ENCODE peak calls at places on chromosome 2, in nine cellular contexts. H is hypothalamus, R is brain microvascular endothelial cell, U is NCI-H1694, M is AG09309, I is NCI-H1105 treated with DMSO at 0.1 percent for 48 hours, C is astrocyte of the cerebellum, E is ELR, S is LNCaP clone FGC. N is an unnamed sample.

GRCh38 chr2:167133614-167134013 is 245.3 kb downstream of the XIRP2 start:
- DNase-seq in H (no peak), R (no peak), U (no peak), M (no peak), I (no peak), C (no peak), E (no peak), S (no peak), N (no peak)

GRCh38 chr2:191069606-191070005 is 55.6 kb upstream of the STAT1 start:
- DNase-seq in H (no peak), R (no peak), U (no peak), M (no peak), I (no peak), C (no peak), E (no peak), S (no peak), N (no peak)

GRCh38 chr2:95315801-95316411 is 18.8 kb downstream of the KCNIP3 start:
- DNase-seq in H (no peak), R (peak), U (no peak), M (peak), I (no peak), C (peak), E (peak), S (no peak), N (peak)

GRCh38 chr2:1081411-1082225 is 131.0 kb downstream of the SNTG2 start:
- DNase-seq in H (no peak), R (no peak), U (no peak), M (peak), I (no peak), C (no peak), E (no peak), S (no peak), N (no peak)

GRCh38 chr2:205686231-205687017 is 4.1 kb downstream of the NRP2 start:
- DNase-seq in H (no peak), R (no peak), U (no peak), M (no peak), I (no peak), C (no peak), E (peak), S (no peak), N (peak)

GRCh38 chr2:203830294-203831055 is 37.1 kb upstream of the CTLA4 start:
- DNase-seq in H (no peak), R (no peak), U (no peak), M (no peak), I (no peak), C (no peak), E (no peak), S (no peak), N (no peak)

GRCh38 chr2:86286518-86286917 is 50.9 kb downstream of the REEP1 start:
- DNase-seq in H (no peak), R (no peak), U (no peak), M (no peak), I (no peak), C (no peak), E (no peak), S (no peak), N (no peak)

GRCh38 chr2:99635710-99636431 is 146.1 kb upstream of the REV1 start:
- DNase-seq in H (no peak), R (no peak), U (no peak), M (no peak), I (no peak), C (no peak), E (no peak), S (no peak), N (no peak)

GRCh38 chr2:162591403-162592083 is 247.0 kb downstream of the KCNH7 start:
- DNase-seq in H (no peak), R (peak), U (no peak), M (no peak), I (no peak), C (no peak), E (peak), S (no peak), N (no peak)

GRCh38 chr2:20648831-20649230 is 2.1 kb downstream of the HS1BP3 start:
- DNase-seq in H (no peak), R (no peak), U (no peak), M (no peak), I (no peak), C (no peak), E (no peak), S (no peak), N (no peak)

GRCh38 chr2:239472220-239472775 is 71.5 kb upstream of the HDAC4 start:
- DNase-seq in H (no peak), R (no peak), U (no peak), M (no peak), I (peak), C (no peak), E (no peak), S (no peak), N (no peak)

GRCh38 chr2:46806526-46806925 is 109.1 kb downstream of the MCFD2 start:
- DNase-seq in H (no peak), R (peak), U (no peak), M (no peak), I (no peak), C (no peak), E (peak), S (no peak), N (no peak)

GRCh38 chr2:202007015-202008011 is 26.3 kb upstream of the FZD7 start:
- DNase-seq in H (no peak), R (no peak), U (no peak), M (no peak), I (no peak), C (no peak), E (peak), S (no peak), N (no peak)

GRCh38 chr2:129799036-129799958 is 180.2 kb upstream of the RAB6C start:
- DNase-seq in H (no peak), R (no peak), U (no peak), M (no peak), I (no peak), C (no peak), E (no peak), S (no peak), N (no peak)

GRCh38 chr2:108933691-108934117 is 55.3 kb downstream of the EDAR start:
- DNase-seq in H (no peak), R (no peak), U (peak), M (no peak), I (peak), C (no peak), E (no peak), S (no peak), N (no peak)

GRCh38 chr2:194090251-194090905 is 1566.6 kb upstream of the SLC39A10 start:
- DNase-seq in H (no peak), R (no peak), U (no peak), M (no peak), I (no peak), C (no peak), E (no peak), S (no peak), N (no peak)

GRCh38 chr2:219595250-219595649 is 2.4 kb upstream of the STK11IP start:
- DNase-seq in H (no peak), R (no peak), U (no peak), M (no peak), I (no peak), C (no peak), E (peak), S (no peak), N (peak)

GRCh38 chr2:27683390-27684071 is 19.8 kb downstream of the SLC4A1AP start:
- DNase-seq in H (peak), R (peak), U (peak), M (peak), I (peak), C (peak), E (peak), S (peak), N (peak)

GRCh38 chr2:132943829-132944228 is 273.8 kb upstream of the LYPD1 start:
- DNase-seq in H (no peak), R (peak), U (no peak), M (no peak), I (no peak), C (no peak), E (no peak), S (no peak), N (peak)

GRCh38 chr2:222753251-222753824 is 81.9 kb downstream of the MOGAT1 start:
- DNase-seq in H (no peak), R (no peak), U (no peak), M (no peak), I (peak), C (peak), E (no peak), S (peak), N (no peak)

GRCh38 chr2:176385838-176386237 is 116.6 kb downstream of the MTX2 start:
- DNase-seq in H (no peak), R (no peak), U (no peak), M (no peak), I (no peak), C (no peak), E (no peak), S (no peak), N (no peak)

GRCh38 chr2:177753682-177754475 is 318.7 kb downstream of the PDE11A start:
- DNase-seq in H (peak), R (peak), U (no peak), M (peak), I (no peak), C (peak), E (peak), S (peak), N (peak)

GRCh38 chr2:10141736-10142639 is 19.4 kb downstream of the RRM2 start:
- DNase-seq in H (no peak), R (no peak), U (peak), M (no peak), I (no peak), C (no peak), E (peak), S (no peak), N (no peak)

GRCh38 chr2:19474128-19474527 is 115.7 kb upstream of the OSR1 start:
- DNase-seq in H (no peak), R (no peak), U (no peak), M (peak), I (no peak), C (peak), E (peak), S (no peak), N (no peak)

GRCh38 chr2:3203497-3204019 is 174.1 kb downstream of the EIPR1 start:
- DNase-seq in H (no peak), R (no peak), U (no peak), M (no peak), I (no peak), C (no peak), E (no peak), S (no peak), N (no peak)

GRCh38 chr2:241730679-241731293 is 3.6 kb upstream of the D2HGDH start:
- DNase-seq in H (no peak), R (no peak), U (no peak), M (no peak), I (no peak), C (no peak), E (no peak), S (no peak), N (no peak)

GRCh38 chr2:215619989-215620388 is 184.1 kb upstream of the FN1 start:
- DNase-seq in H (no peak), R (no peak), U (no peak), M (no peak), I (peak), C (no peak), E (no peak), S (no peak), N (no peak)

GRCh38 chr2:63000801-63001200 is 49.8 kb upstream of the OTX1 start:
- DNase-seq in H (no peak), R (peak), U (no peak), M (peak), I (no peak), C (no peak), E (no peak), S (no peak), N (no peak)

GRCh38 chr2:189685540-189686229 is 11.2 kb downstream of the ANKAR start:
- DNase-seq in H (no peak), R (peak), U (no peak), M (no peak), I (no peak), C (peak), E (peak), S (no peak), N (peak)

N was measured in kidney glomerular epithelial cell.